ENCODE peak calls at places on chromosome 4, in eight cellular contexts. X is coronary artery, R is fibroblast of mammary gland, J is nephron progenitor cell, D is A549, H is KG1, K is T-helper 9 cell, S is MCF 10A. O is an unnamed sample.

GRCh38 chr4:187396106-187396505 is 599.5 kb upstream of the ZFP42 start:
- DNase-seq in X (no peak), R (no peak), J (no peak), D (no peak), H (no peak), K (no peak), S (no peak), O (no peak)

GRCh38 chr4:145609494-145610427 is 9.4 kb upstream of the MMAA start:
- DNase-seq in X (no peak), R (peak; percentile 77), J (peak; percentile 64), D (peak; percentile 10), H (peak; percentile 33), K (peak; percentile 41), S (peak; percentile 83), O (peak; percentile 63)

GRCh38 chr4:139709660-139710059 is 44.0 kb downstream of the MGST2 start:
- DNase-seq in X (no peak), R (no peak), J (no peak), D (no peak), H (no peak), K (no peak), S (no peak), O (no peak)

GRCh38 chr4:8550691-8551090 is 29.5 kb upstream of the GPR78 start:
- DNase-seq in X (no peak), R (no peak), J (no peak), D (no peak), H (no peak), K (no peak), S (no peak), O (no peak)

GRCh38 chr4:113610542-113610941 is 151.0 kb downstream of the CAMK2D start:
- DNase-seq in X (no peak), R (no peak), J (no peak), D (no peak), H (no peak), K (no peak), S (no peak), O (no peak)

GRCh38 chr4:41795796-41796195 is 47.3 kb upstream of the PHOX2B start:
- DNase-seq in X (no peak), R (no peak), J (no peak), D (no peak), H (no peak), K (no peak), S (no peak), O (no peak)

GRCh38 chr4:94635172-94635571 is 122.6 kb upstream of the BMPR1B start:
- DNase-seq in X (no peak), R (peak; percentile 87), J (no peak), D (no peak), H (no peak), K (no peak), S (peak; percentile 30), O (no peak)

GRCh38 chr4:13492752-13493151 is 8.6 kb upstream of the RAB28 start:
- DNase-seq in X (no peak), R (no peak), J (no peak), D (no peak), H (no peak), K (no peak), S (no peak), O (no peak)

GRCh38 chr4:78693777-78694456 is 82.2 kb upstream of the BMP2K start:
- DNase-seq in X (no peak), R (peak; percentile 61), J (no peak), D (no peak), H (no peak), K (no peak), S (peak; percentile 33), O (no peak)

GRCh38 chr4:76550966-76551780 is 116.1 kb downstream of the SHROOM3 start:
- DNase-seq in X (no peak), R (no peak), J (no peak), D (no peak), H (no peak), K (no peak), S (no peak), O (peak; percentile 79)

GRCh38 chr4:16329797-16330134 is 103.5 kb upstream of the TAPT1 start:
- DNase-seq in X (no peak), R (no peak), J (no peak), D (no peak), H (no peak), K (no peak), S (no peak), O (no peak)

GRCh38 chr4:33025236-33025635 is 2305.1 kb downstream of the PCDH7 start:
- DNase-seq in X (no peak), R (peak; percentile 47), J (no peak), D (no peak), H (no peak), K (no peak), S (no peak), O (no peak)

O was measured in H4.